ENCODE peak calls at places on chromosomes 13 and 19, in five cellular contexts. P is OCI-LY7, N is heart left ventricle, Z is right cardiac atrium, W is kidney. J is an unnamed sample.

GRCh38 chr19:16750081-16750480 is 30.4 kb downstream of the NWD1 start:
- DNase-seq in N (no peak), W (no peak), Z (no peak), P (no peak), J (no peak)

GRCh38 chr19:44661904-44662303 is 9.4 kb upstream of the CEACAM19 start:
- DNase-seq in N (no peak), Z (no peak), W (no peak), P (no peak), J (no peak)

GRCh38 chr13:27296496-27296895 is 25.9 kb downstream of the RASL11A start:
- DNase-seq in W (no peak), P (no peak), Z (no peak), N (no peak), J (no peak)

GRCh38 chr19:43901395-43902390 is 33.4 kb downstream of the ZNF45 start:
- DNase-seq in Z (peak; percentile 87), P (no peak), W (peak; percentile 83), N (peak; percentile 91), J (peak; percentile 87)

GRCh38 chr13:77028202-77028601 is 1.2 kb upstream of the FBXL3 start:
- DNase-seq in N (peak; percentile 57), P (no peak), Z (no peak), W (no peak), J (no peak)

GRCh38 chr19:18879579-18880373 is 16.2 kb downstream of the CERS1 start:
- DNase-seq in N (no peak), P (peak; percentile 83), Z (peak; percentile 53), W (peak; percentile 72), J (no peak)

GRCh38 chr13:40665754-40666057 is 735 bp downstream of the FOXO1 start:
- DNase-seq in N (no peak), W (no peak), P (peak; percentile 68), Z (no peak), J (peak; percentile 32)

GRCh38 chr13:106110241-106110855 is 425.1 kb downstream of the EFNB2 start:
- DNase-seq in N (no peak), W (no peak), P (no peak), Z (no peak), J (peak; percentile 57)

GRCh38 chr19:34128558-34129250 is 43.6 kb upstream of the LSM14A start:
- DNase-seq in P (no peak), Z (no peak), N (no peak), W (no peak), J (no peak)

GRCh38 chr19:56167064-56167578 is 8.7 kb upstream of the GALP start:
- DNase-seq in P (no peak), N (no peak), W (no peak), Z (no peak), J (no peak)

GRCh38 chr13:25902946-25903345 is 148.9 kb downstream of the SHISA2 start:
- DNase-seq in Z (no peak), W (no peak), N (no peak), P (no peak), J (no peak)

GRCh38 chr19:3942790-3943409 is 10.0 kb downstream of the NMRK2 start:
- DNase-seq in P (no peak), N (peak; percentile 80), Z (peak; percentile 69), W (no peak), J (no peak)

GRCh38 chr19:34085336-34085735 is 87.0 kb upstream of the LSM14A start:
- DNase-seq in W (no peak), P (no peak), Z (no peak), N (no peak), J (no peak)

GRCh38 chr19:9751449-9751848 is 17.1 kb downstream of the ZNF846 start:
- DNase-seq in N (no peak), Z (no peak), W (no peak), P (no peak), J (no peak)

GRCh38 chr13:20270163-20270865 is 38.2 kb upstream of the GJB6 start:
- DNase-seq in Z (no peak), W (no peak), N (no peak), P (no peak), J (peak; percentile 37)

GRCh38 chr13:44796597-44797517 is 192.4 kb downstream of the NUFIP1 start:
- DNase-seq in P (no peak), Z (no peak), N (no peak), W (no peak), J (no peak)

GRCh38 chr13:26971990-26972888 is 199.4 kb downstream of the USP12 start:
- DNase-seq in P (peak; percentile 53), W (no peak), Z (no peak), N (no peak), J (peak; percentile 6)

GRCh38 chr19:5292843-5293606 is 47.6 kb downstream of the PTPRS start:
- DNase-seq in N (peak; percentile 73), P (peak; percentile 83), Z (peak; percentile 90), W (peak; percentile 92), J (peak; percentile 52)

GRCh38 chr13:62626771-62627170 is 1211.1 kb upstream of the PCDH20 start:
- DNase-seq in W (no peak), N (no peak), Z (no peak), P (peak; percentile 41), J (no peak)

GRCh38 chr19:18153555-18154134 is 682 bp downstream of the PIK3R2 start:
- DNase-seq in Z (peak; percentile 80), N (peak; percentile 49), P (peak; percentile 38), W (peak; percentile 88), J (no peak)

GRCh38 chr13:37109080-37109678 is 3.7 kb upstream of the CSNK1A1L start:
- DNase-seq in P (peak; percentile 27), Z (no peak), N (no peak), W (no peak), J (peak; percentile 21)

GRCh38 chr13:23636360-23636759 is 66.1 kb downstream of the TNFRSF19 start:
- DNase-seq in W (no peak), N (no peak), P (no peak), Z (no peak), J (no peak)

GRCh38 chr19:1355974-1356865 is 27.5 kb upstream of the NDUFS7 start:
- DNase-seq in Z (no peak), N (no peak), W (no peak), P (no peak), J (peak; percentile 47)

GRCh38 chr19:19539738-19540703 is 2.0 kb downstream of the CILP2 start:
- DNase-seq in N (peak; percentile 66), P (peak; percentile 54), Z (peak; percentile 90), W (peak; percentile 87), J (peak; percentile 35)

GRCh38 chr13:32007494-32007893 is 24.1 kb upstream of the FRY start:
- DNase-seq in N (no peak), Z (no peak), W (no peak), P (no peak), J (no peak)

GRCh38 chr19:50861025-50861424 is 6.3 kb downstream of the KLK3 start:
- DNase-seq in P (no peak), W (no peak), Z (no peak), N (no peak), J (no peak)

GRCh38 chr19:36008336-36008978 is at the start of gene SYNE4:
- DNase-seq in N (no peak), W (peak; percentile 85), P (no peak), Z (no peak), J (no peak)

GRCh38 chr19:29287061-29287460 is 74.1 kb upstream of the UQCRFS1 start:
- DNase-seq in W (no peak), P (no peak), N (no peak), Z (no peak), J (no peak)

GRCh38 chr13:79423801-79424642 is 18.0 kb upstream of the RBM26 start:
- DNase-seq in P (peak; percentile 54), N (no peak), W (no peak), Z (no peak), J (peak; percentile 34)

GRCh38 chr19:42283248-42284065 is 14.4 kb downstream of the CIC start:
- DNase-seq in W (peak; percentile 99), N (peak; percentile 98), P (peak; percentile 97), Z (peak; percentile 99), J (peak; percentile 75)

GRCh38 chr19:42285546-42285945 is 16.4 kb upstream of the PRR19 start:
- DNase-seq in Z (peak; percentile 71), P (peak; percentile 54), W (peak; percentile 77), N (peak; percentile 46), J (no peak)

GRCh38 chr19:42285988-42286348 is 16.0 kb upstream of the PRR19 start:
- DNase-seq in P (no peak), Z (no peak), N (no peak), W (no peak), J (no peak)

GRCh38 chr19:42284066-42284501 is 15.0 kb downstream of the CIC start:
- DNase-seq in P (peak; percentile 86), Z (peak; percentile 95), W (peak; percentile 95), N (peak; percentile 89), J (peak; percentile 44)

DNA sequence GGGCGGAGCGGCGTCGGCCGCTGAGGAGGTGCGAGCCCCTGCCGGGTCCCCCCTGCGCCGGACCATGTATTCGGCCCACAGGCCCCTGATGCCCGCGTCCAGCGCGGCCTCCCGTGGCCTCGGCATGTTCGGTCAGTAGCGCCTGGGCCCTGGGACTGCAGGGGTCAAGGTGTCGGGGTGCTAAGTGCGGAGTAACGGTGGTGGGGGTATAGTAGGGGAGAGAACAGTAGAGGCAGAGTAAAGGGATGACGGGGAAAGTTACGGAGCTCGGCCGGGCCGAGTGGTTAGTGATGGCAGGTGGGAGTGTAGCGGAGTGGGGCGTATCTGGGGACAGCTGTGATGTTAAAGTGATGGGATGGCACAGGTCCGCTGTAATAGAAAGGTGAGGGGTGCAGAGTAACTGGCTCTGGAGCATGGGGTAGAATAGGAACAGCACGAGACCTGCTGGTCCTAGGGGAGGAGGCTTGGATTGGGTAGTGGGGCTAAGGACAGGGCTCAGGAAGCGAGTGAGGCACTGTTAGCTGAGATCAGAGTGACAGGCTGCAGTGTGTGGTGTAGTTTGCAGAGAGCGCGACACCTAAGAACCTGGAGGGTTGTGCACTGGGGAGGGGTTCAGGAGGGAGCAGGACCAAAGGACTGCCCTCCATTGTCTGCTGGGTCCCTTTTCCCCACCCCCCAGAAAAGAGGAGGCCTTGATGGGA is 15.7 kb downstream of the CIC start:
- DNase-seq in N (peak; percentile 51), P (peak; percentile 51), Z (peak; percentile 78), W (peak; percentile 88), J (no peak)
- H3K4me1 ChIP-seq in N (peaks cover 51% of the 10 kb centered on the region), P (peaks cover 46% of the 10 kb centered on the region), Z (peaks cover 26% of the 10 kb centered on the region), W (peaks cover 35% of the 10 kb centered on the region), J (peaks cover 45% of the 10 kb centered on the region)

DNA sequence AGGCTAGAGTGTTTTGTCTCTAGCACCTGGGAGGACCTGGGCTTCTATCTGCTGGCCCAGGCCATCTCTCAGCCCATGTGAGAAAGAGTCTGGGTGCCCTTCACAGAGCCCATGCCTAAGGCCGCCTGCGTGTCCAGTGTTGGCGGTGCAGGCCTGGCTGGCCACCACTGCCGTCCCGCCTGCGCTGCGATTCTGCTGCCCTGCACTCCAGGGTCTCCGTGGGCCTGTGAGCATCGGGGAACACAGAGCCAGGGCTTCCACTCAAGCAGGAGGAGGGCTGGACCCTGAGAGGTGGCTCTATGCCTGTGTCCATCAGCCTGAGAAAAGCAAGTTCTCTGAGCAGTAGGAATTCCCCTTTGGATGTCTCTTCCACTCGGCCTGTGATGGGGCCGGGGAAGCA is 94.0 kb downstream of the RAB20 start:
- DNase-seq in W (peak; percentile 60), Z (no peak), P (no peak), N (no peak), J (no peak)
- H3K4me1 ChIP-seq in W (peaks cover 8% of the 10 kb centered on the region), Z (no peaks in the 10 kb centered on the region), P (peaks cover 18% of the 10 kb centered on the region), N (peaks cover 9% of the 10 kb centered on the region), J (peaks cover 6% of the 10 kb centered on the region)

GRCh38 chr13:24670174-24670573 is 10.0 kb upstream of the ATP12A start:
- DNase-seq in Z (no peak), N (no peak), P (no peak), W (no peak), J (no peak)
- H3K4me1 ChIP-seq in Z (no peaks in the 10 kb centered on the region), N (peaks cover 6% of the 10 kb centered on the region), P (peaks cover 29% of the 10 kb centered on the region), W (no peaks in the 10 kb centered on the region), J (peaks cover 14% of the 10 kb centered on the region)

DNA sequence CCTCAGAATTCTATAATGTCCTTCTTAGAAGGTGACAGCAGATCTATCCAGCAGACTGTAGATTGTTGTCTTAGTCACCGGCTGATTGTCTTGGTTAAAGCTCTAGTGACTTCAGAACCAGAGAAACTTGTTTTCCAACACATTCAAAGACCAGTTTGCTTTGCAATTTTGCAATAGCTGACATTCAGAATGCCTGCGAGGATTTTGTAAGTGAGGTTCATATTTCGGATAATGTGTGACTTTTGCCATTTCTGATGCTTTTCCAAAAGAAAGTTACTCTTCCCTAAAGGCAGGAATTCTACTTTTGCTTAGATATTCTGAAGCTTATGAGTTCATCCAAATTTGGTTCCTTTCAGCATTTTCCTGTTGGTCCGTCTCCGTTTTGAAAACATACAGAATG is 13.2 kb downstream of the SPINT2 start:
- DNase-seq in N (no peak), Z (no peak), P (no peak), W (no peak), J (no peak)
- H3K4me1 ChIP-seq in N (peaks cover 45% of the 10 kb centered on the region), Z (peaks cover 11% of the 10 kb centered on the region), P (peaks cover 6% of the 10 kb centered on the region), W (peaks cover 45% of the 10 kb centered on the region), J (peaks cover 10% of the 10 kb centered on the region)